ENCODE peak calls at places on chromosomes 3 and 15, in six cellular contexts. One of them, this sample, is unnamed.

GRCh38 chr15:75891895-75892294 is 11.8 kb upstream of the FBXO22 start:
- DNase-seq in NCI-H2107: no peak
- DNase-seq in B cell: no peak
- DNase-seq in Peyer's patch: no peak
- DNase-seq in endothelial cell of umbilical vein: peak; percentile 90
- DNase-seq in left ventricle myocardium superior: no peak
- DNase-seq in this sample: peak; percentile 20

GRCh38 chr3:94345101-94345500 is 282.2 kb downstream of the NSUN3 start:
- DNase-seq in NCI-H2107: no peak
- DNase-seq in B cell: no peak
- DNase-seq in Peyer's patch: no peak
- DNase-seq in endothelial cell of umbilical vein: no peak
- DNase-seq in left ventricle myocardium superior: no peak
- DNase-seq in this sample: no peak

GRCh38 chr3:186013312-186013711 is 75.5 kb upstream of the TRA2B start:
- DNase-seq in NCI-H2107: no peak
- DNase-seq in B cell: no peak
- DNase-seq in Peyer's patch: no peak
- DNase-seq in endothelial cell of umbilical vein: no peak
- DNase-seq in left ventricle myocardium superior: no peak
- DNase-seq in this sample: no peak

GRCh38 chr15:69074843-69075224 is 60.3 kb downstream of the NOX5 start:
- DNase-seq in NCI-H2107: no peak
- DNase-seq in B cell: no peak
- DNase-seq in Peyer's patch: no peak
- DNase-seq in endothelial cell of umbilical vein: peak; percentile 30
- DNase-seq in left ventricle myocardium superior: no peak
- DNase-seq in this sample: no peak

GRCh38 chr3:5160926-5161858 is 26.3 kb upstream of the EDEM1 start:
- DNase-seq in NCI-H2107: no peak
- DNase-seq in B cell: no peak
- DNase-seq in Peyer's patch: no peak
- DNase-seq in endothelial cell of umbilical vein: no peak
- DNase-seq in left ventricle myocardium superior: no peak
- DNase-seq in this sample: no peak

GRCh38 chr15:52765779-52766178 is 24.4 kb downstream of the ONECUT1 start:
- DNase-seq in NCI-H2107: no peak
- DNase-seq in B cell: no peak
- DNase-seq in Peyer's patch: no peak
- DNase-seq in endothelial cell of umbilical vein: peak; percentile 6
- DNase-seq in left ventricle myocardium superior: no peak
- DNase-seq in this sample: peak; percentile 6

GRCh38 chr15:89442671-89443307 is 53.6 kb downstream of the RHCG start:
- DNase-seq in NCI-H2107: peak; percentile 17
- DNase-seq in B cell: peak; percentile 51
- DNase-seq in Peyer's patch: peak; percentile 70
- DNase-seq in endothelial cell of umbilical vein: no peak
- DNase-seq in left ventricle myocardium superior: peak; percentile 44
- DNase-seq in this sample: peak; percentile 61

GRCh38 chr3:141795719-141796435 is 32.7 kb downstream of the GRK7 start:
- DNase-seq in NCI-H2107: peak; percentile 41
- DNase-seq in B cell: no peak
- DNase-seq in Peyer's patch: peak; percentile 71
- DNase-seq in endothelial cell of umbilical vein: no peak
- DNase-seq in left ventricle myocardium superior: peak; percentile 77
- DNase-seq in this sample: no peak

GRCh38 chr15:97084650-97085049 is 754.1 kb downstream of the NR2F2 start:
- DNase-seq in NCI-H2107: no peak
- DNase-seq in B cell: no peak
- DNase-seq in Peyer's patch: no peak
- DNase-seq in endothelial cell of umbilical vein: no peak
- DNase-seq in left ventricle myocardium superior: no peak
- DNase-seq in this sample: no peak

GRCh38 chr15:55289573-55290360 is at the start of gene RAB27A:
- DNase-seq in NCI-H2107: peak; percentile 2
- DNase-seq in B cell: peak; percentile 89
- DNase-seq in Peyer's patch: peak; percentile 90
- DNase-seq in endothelial cell of umbilical vein: peak; percentile 48
- DNase-seq in left ventricle myocardium superior: peak; percentile 82
- DNase-seq in this sample: peak; percentile 77

GRCh38 chr15:34335176-34335575 is 2.4 kb downstream of the SLC12A6 start:
- DNase-seq in NCI-H2107: no peak
- DNase-seq in B cell: no peak
- DNase-seq in Peyer's patch: no peak
- DNase-seq in endothelial cell of umbilical vein: peak; percentile 76
- DNase-seq in left ventricle myocardium superior: no peak
- DNase-seq in this sample: no peak

GRCh38 chr3:65855370-65856100 is 183.2 kb downstream of the MAGI1 start:
- DNase-seq in NCI-H2107: no peak
- DNase-seq in B cell: no peak
- DNase-seq in Peyer's patch: no peak
- DNase-seq in endothelial cell of umbilical vein: no peak
- DNase-seq in left ventricle myocardium superior: no peak
- DNase-seq in this sample: peak; percentile 24

GRCh38 chr3:61078016-61078415 is 173.2 kb downstream of the FHIT start:
- DNase-seq in NCI-H2107: no peak
- DNase-seq in B cell: no peak
- DNase-seq in Peyer's patch: no peak
- DNase-seq in endothelial cell of umbilical vein: no peak
- DNase-seq in left ventricle myocardium superior: no peak
- DNase-seq in this sample: no peak

GRCh38 chr3:2958553-2958952 is 151.6 kb downstream of the IL5RA start:
- DNase-seq in NCI-H2107: no peak
- DNase-seq in B cell: no peak
- DNase-seq in Peyer's patch: no peak
- DNase-seq in endothelial cell of umbilical vein: no peak
- DNase-seq in left ventricle myocardium superior: no peak
- DNase-seq in this sample: no peak

GRCh38 chr3:129579991-129580390 is 26.5 kb downstream of the PLXND1 start:
- DNase-seq in NCI-H2107: no peak
- DNase-seq in B cell: no peak
- DNase-seq in Peyer's patch: no peak
- DNase-seq in endothelial cell of umbilical vein: no peak
- DNase-seq in left ventricle myocardium superior: no peak
- DNase-seq in this sample: no peak

GRCh38 chr3:154228561-154229216 is 95.6 kb downstream of the DHX36 start:
- DNase-seq in NCI-H2107: no peak
- DNase-seq in B cell: no peak
- DNase-seq in Peyer's patch: no peak
- DNase-seq in endothelial cell of umbilical vein: no peak
- DNase-seq in left ventricle myocardium superior: no peak
- DNase-seq in this sample: no peak

GRCh38 chr3:184059424-184059823 is 6.6 kb downstream of the HTR3C start:
- DNase-seq in NCI-H2107: no peak
- DNase-seq in B cell: no peak
- DNase-seq in Peyer's patch: no peak
- DNase-seq in endothelial cell of umbilical vein: no peak
- DNase-seq in left ventricle myocardium superior: no peak
- DNase-seq in this sample: no peak

GRCh38 chr3:140933109-140933508 is 8.5 kb upstream of the SLC25A36 start:
- DNase-seq in NCI-H2107: no peak
- DNase-seq in B cell: no peak
- DNase-seq in Peyer's patch: no peak
- DNase-seq in endothelial cell of umbilical vein: no peak
- DNase-seq in left ventricle myocardium superior: no peak
- DNase-seq in this sample: no peak

GRCh38 chr3:31590650-31591049 is 57.9 kb downstream of the STT3B start:
- DNase-seq in NCI-H2107: no peak
- DNase-seq in B cell: no peak
- DNase-seq in Peyer's patch: no peak
- DNase-seq in endothelial cell of umbilical vein: no peak
- DNase-seq in left ventricle myocardium superior: no peak
- DNase-seq in this sample: no peak

GRCh38 chr3:177320765-177321247 is 123.5 kb upstream of the TBL1XR1 start:
- DNase-seq in NCI-H2107: no peak
- DNase-seq in B cell: no peak
- DNase-seq in Peyer's patch: no peak
- DNase-seq in endothelial cell of umbilical vein: peak; percentile 83
- DNase-seq in left ventricle myocardium superior: no peak
- DNase-seq in this sample: no peak

GRCh38 chr15:40471105-40471777 is 457 bp downstream of the CHST14 start:
- DNase-seq in NCI-H2107: no peak
- DNase-seq in B cell: no peak
- DNase-seq in Peyer's patch: peak; percentile 57
- DNase-seq in endothelial cell of umbilical vein: peak; percentile 41
- DNase-seq in left ventricle myocardium superior: peak; percentile 60
- DNase-seq in this sample: peak; percentile 9

GRCh38 chr3:42410362-42410761 is at the start of gene LYZL4:
- DNase-seq in NCI-H2107: no peak
- DNase-seq in B cell: no peak
- DNase-seq in Peyer's patch: no peak
- DNase-seq in endothelial cell of umbilical vein: no peak
- DNase-seq in left ventricle myocardium superior: no peak
- DNase-seq in this sample: no peak

GRCh38 chr15:33200444-33200843 is 5.9 kb upstream of the FMN1 start:
- DNase-seq in NCI-H2107: no peak
- DNase-seq in B cell: no peak
- DNase-seq in Peyer's patch: peak; percentile 62
- DNase-seq in endothelial cell of umbilical vein: no peak
- DNase-seq in left ventricle myocardium superior: no peak
- DNase-seq in this sample: peak; percentile 20

GRCh38 chr3:170740726-170741591 is 129.0 kb downstream of the RPL22L1 start:
- DNase-seq in NCI-H2107: no peak
- DNase-seq in B cell: no peak
- DNase-seq in Peyer's patch: peak; percentile 64
- DNase-seq in endothelial cell of umbilical vein: no peak
- DNase-seq in left ventricle myocardium superior: peak; percentile 52
- DNase-seq in this sample: no peak

GRCh38 chr3:56222866-56223265 is 245.4 kb downstream of the ERC2 start:
- DNase-seq in NCI-H2107: no peak
- DNase-seq in B cell: no peak
- DNase-seq in Peyer's patch: no peak
- DNase-seq in endothelial cell of umbilical vein: no peak
- DNase-seq in left ventricle myocardium superior: no peak
- DNase-seq in this sample: no peak

GRCh38 chr3:148625145-148625736 is 72.5 kb upstream of the AGTR1 start:
- DNase-seq in NCI-H2107: no peak
- DNase-seq in B cell: no peak
- DNase-seq in Peyer's patch: no peak
- DNase-seq in endothelial cell of umbilical vein: no peak
- DNase-seq in left ventricle myocardium superior: no peak
- DNase-seq in this sample: no peak

GRCh38 chr15:25397110-25397509 is 41.7 kb downstream of the UBE3A start:
- DNase-seq in NCI-H2107: no peak
- DNase-seq in B cell: no peak
- DNase-seq in Peyer's patch: no peak
- DNase-seq in endothelial cell of umbilical vein: peak; percentile 75
- DNase-seq in left ventricle myocardium superior: no peak
- DNase-seq in this sample: no peak

GRCh38 chr15:63601727-63602185 is 4.6 kb downstream of the FBXL22 start:
- DNase-seq in NCI-H2107: no peak
- DNase-seq in B cell: peak; percentile 34
- DNase-seq in Peyer's patch: peak; percentile 77
- DNase-seq in endothelial cell of umbilical vein: no peak
- DNase-seq in left ventricle myocardium superior: no peak
- DNase-seq in this sample: no peak

GRCh38 chr3:133757701-133758319 is 11.6 kb downstream of the TF start:
- DNase-seq in NCI-H2107: no peak
- DNase-seq in B cell: no peak
- DNase-seq in Peyer's patch: no peak
- DNase-seq in endothelial cell of umbilical vein: no peak
- DNase-seq in left ventricle myocardium superior: no peak
- DNase-seq in this sample: no peak

GRCh38 chr3:64898941-64899340 is 211.1 kb upstream of the ADAMTS9 start:
- DNase-seq in NCI-H2107: no peak
- DNase-seq in B cell: no peak
- DNase-seq in Peyer's patch: no peak
- DNase-seq in endothelial cell of umbilical vein: no peak
- DNase-seq in left ventricle myocardium superior: no peak
- DNase-seq in this sample: no peak

GRCh38 chr3:17551333-17551732 is 191.1 kb downstream of the TBC1D5 start:
- DNase-seq in NCI-H2107: no peak
- DNase-seq in B cell: no peak
- DNase-seq in Peyer's patch: no peak
- DNase-seq in endothelial cell of umbilical vein: no peak
- DNase-seq in left ventricle myocardium superior: no peak
- DNase-seq in this sample: no peak

GRCh38 chr3:176765491-176765890 is 431.8 kb downstream of the TBL1XR1 start:
- DNase-seq in NCI-H2107: no peak
- DNase-seq in B cell: no peak
- DNase-seq in Peyer's patch: no peak
- DNase-seq in endothelial cell of umbilical vein: no peak
- DNase-seq in left ventricle myocardium superior: no peak
- DNase-seq in this sample: no peak

GRCh38 chr3:14141144-14141543 is 16.3 kb downstream of the TMEM43 start:
- DNase-seq in NCI-H2107: no peak
- DNase-seq in B cell: no peak
- DNase-seq in Peyer's patch: no peak
- DNase-seq in endothelial cell of umbilical vein: no peak
- DNase-seq in left ventricle myocardium superior: no peak
- DNase-seq in this sample: no peak

GRCh38 chr15:49625460-49626036 is 4.7 kb downstream of the DTWD1 start:
- DNase-seq in NCI-H2107: no peak
- DNase-seq in B cell: no peak
- DNase-seq in Peyer's patch: no peak
- DNase-seq in endothelial cell of umbilical vein: no peak
- DNase-seq in left ventricle myocardium superior: no peak
- DNase-seq in this sample: no peak

GRCh38 chr3:50445919-50446318 is 57.5 kb downstream of the CACNA2D2 start:
- DNase-seq in NCI-H2107: no peak
- DNase-seq in B cell: no peak
- DNase-seq in Peyer's patch: no peak
- DNase-seq in endothelial cell of umbilical vein: no peak
- DNase-seq in left ventricle myocardium superior: no peak
- DNase-seq in this sample: no peak

GRCh38 chr3:183400352-183400751 is 28.1 kb downstream of the MCF2L2 start:
- DNase-seq in NCI-H2107: no peak
- DNase-seq in B cell: no peak
- DNase-seq in Peyer's patch: no peak
- DNase-seq in endothelial cell of umbilical vein: no peak
- DNase-seq in left ventricle myocardium superior: no peak
- DNase-seq in this sample: no peak

GRCh38 chr3:64224826-64225606 is at the start of gene PRICKLE2:
- DNase-seq in NCI-H2107: no peak
- DNase-seq in B cell: no peak
- DNase-seq in Peyer's patch: peak; percentile 70
- DNase-seq in endothelial cell of umbilical vein: peak; percentile 95
- DNase-seq in left ventricle myocardium superior: peak; percentile 79
- DNase-seq in this sample: peak; percentile 84

GRCh38 chr3:36373084-36373483 is 7.2 kb upstream of the STAC start:
- DNase-seq in NCI-H2107: no peak
- DNase-seq in B cell: no peak
- DNase-seq in Peyer's patch: no peak
- DNase-seq in endothelial cell of umbilical vein: peak; percentile 8
- DNase-seq in left ventricle myocardium superior: no peak
- DNase-seq in this sample: peak; percentile 47

GRCh38 chr3:59480486-59480995 is 430.7 kb upstream of the CFAP20DC start:
- DNase-seq in NCI-H2107: no peak
- DNase-seq in B cell: no peak
- DNase-seq in Peyer's patch: no peak
- DNase-seq in endothelial cell of umbilical vein: no peak
- DNase-seq in left ventricle myocardium superior: no peak
- DNase-seq in this sample: no peak

GRCh38 chr3:41598804-41599481 is 363.0 kb downstream of the ULK4 start:
- DNase-seq in NCI-H2107: no peak
- DNase-seq in B cell: no peak
- DNase-seq in Peyer's patch: no peak
- DNase-seq in endothelial cell of umbilical vein: no peak
- DNase-seq in left ventricle myocardium superior: no peak
- DNase-seq in this sample: no peak

This sample was measured in ACHN.